ENCODE peak calls at places on chromosomes 1 and 21, in seven cellular contexts. Q, Y, C, M, N, O and L are unnamed samples.

GRCh38 chr1:95572002-95572401 is 338.0 kb downstream of the RWDD3 start:
- DNase-seq in Q (no peak), Y (no peak), C (no peak), M (no peak), N (no peak), O (no peak), L (no peak)

GRCh38 chr1:204463125-204464060 is 31.2 kb downstream of the PIK3C2B start:
- DNase-seq in Q (no peak), Y (no peak), C (no peak), M (no peak), N (no peak), O (no peak), L (no peak)

GRCh38 chr1:100834779-100835645 is 59.6 kb downstream of the EXTL2 start:
- DNase-seq in Q (no peak), Y (no peak), C (no peak), M (no peak), N (no peak), O (no peak), L (no peak)

GRCh38 chr1:198651685-198652400 is 13.0 kb downstream of the PTPRC start:
- DNase-seq in Q (no peak), Y (no peak), C (no peak), M (no peak), N (no peak), O (no peak), L (no peak)

GRCh38 chr1:47208374-47208850 is 18.6 kb upstream of the PDZK1IP1 start:
- DNase-seq in Q (no peak), Y (no peak), C (no peak), M (no peak), N (no peak), O (no peak), L (no peak)

GRCh38 chr1:150970818-150971582 is 3.6 kb downstream of the CERS2 start:
- DNase-seq in Q (no peak), Y (peak; percentile 90), C (no peak), M (no peak), N (no peak), O (no peak), L (no peak)

GRCh38 chr1:28640766-28641165 is 2.1 kb downstream of the TAF12 start:
- DNase-seq in Q (peak; percentile 60), Y (no peak), C (peak; percentile 10), M (no peak), N (peak; percentile 23), O (peak; percentile 2), L (peak; percentile 22)

GRCh38 chr21:42627527-42628289 is 25.7 kb upstream of the PDE9A start:
- DNase-seq in Q (no peak), Y (no peak), C (no peak), M (no peak), N (no peak), O (no peak), L (no peak)

GRCh38 chr1:209045326-209046057 is 538.0 kb upstream of the CAMK1G start:
- DNase-seq in Q (no peak), Y (peak; percentile 79), C (no peak), M (no peak), N (peak; percentile 31), O (no peak), L (no peak)

GRCh38 chr1:154178006-154178405 is 13.9 kb downstream of the TPM3 start:
- DNase-seq in Q (no peak), Y (no peak), C (no peak), M (no peak), N (no peak), O (no peak), L (no peak)